ENCODE peak calls at places on chromosomes 6 and 20, in ten cellular contexts. O is AG09319, L is K562, Q is AG09309, M is left ventricle myocardium inferior, G is esophagus squamous epithelium, F is uterus, I is lower leg skin, Z is heart right ventricle, W is mesothelial cell of epicardium. U is an unnamed sample.

GRCh38 chr6:15905488-15906392 is 223.1 kb upstream of the MYLIP start:
- DNase-seq in M (no peak), Q (no peak), W (no peak), G (no peak), F (no peak), Z (no peak), I (no peak), O (no peak), L (peak; percentile 94), U (no peak)

GRCh38 chr6:506508-506907 is 115.0 kb downstream of the IRF4 start:
- DNase-seq in I (no peak), W (no peak), Z (no peak), Q (no peak), M (no peak), O (no peak), G (no peak), L (no peak), F (no peak), U (no peak)

GRCh38 chr6:128515550-128516513 is 4.6 kb downstream of the PTPRK start:
- DNase-seq in G (no peak), F (no peak), I (no peak), Q (no peak), Z (no peak), L (no peak), M (no peak), O (no peak), W (no peak), U (no peak)

GRCh38 chr20:54557836-54558590 is 82.6 kb downstream of the DOK5 start:
- DNase-seq in F (no peak), L (no peak), G (no peak), M (no peak), W (no peak), Q (no peak), Z (no peak), I (no peak), O (no peak), U (no peak)

GRCh38 chr6:23021487-23021886 is 452.1 kb downstream of the HDGFL1 start:
- DNase-seq in Z (no peak), F (no peak), G (no peak), M (no peak), L (no peak), I (no peak), O (no peak), Q (no peak), W (no peak), U (no peak)

GRCh38 chr6:37480951-37481597 is 18.6 kb downstream of the CCDC167 start:
- DNase-seq in G (no peak), O (no peak), I (no peak), Z (no peak), M (no peak), F (no peak), W (no peak), Q (no peak), L (no peak), U (no peak)

GRCh38 chr6:66986940-66987339 is 1279.9 kb upstream of the EYS start:
- DNase-seq in G (no peak), Z (no peak), Q (no peak), O (no peak), I (no peak), M (no peak), F (no peak), L (no peak), W (no peak), U (no peak)

GRCh38 chr6:30386166-30386565 is 41.2 kb downstream of the RPP21 start:
- DNase-seq in F (no peak), W (no peak), Q (no peak), M (no peak), L (no peak), I (no peak), O (no peak), G (no peak), Z (no peak), U (no peak)

DNA sequence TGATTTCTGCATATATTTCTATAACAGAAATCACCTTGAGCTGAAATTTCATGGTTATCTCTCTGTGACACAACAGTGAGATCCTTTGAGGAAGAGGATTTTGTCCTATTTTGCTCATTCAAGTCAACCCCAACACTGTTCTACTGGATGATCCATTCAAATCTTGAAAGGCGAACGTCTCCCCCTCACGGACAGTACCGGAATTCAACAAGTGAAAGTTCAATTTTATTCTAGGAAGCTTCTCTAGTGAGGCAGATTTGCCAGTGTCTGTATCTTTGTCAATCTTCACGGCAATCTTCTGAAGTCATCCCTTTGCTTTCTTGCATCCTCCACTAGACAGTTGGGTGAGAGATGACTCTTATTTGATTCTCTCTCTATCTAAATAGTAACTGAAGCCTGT is 91.7 kb upstream of the PDE7B start:
- DNase-seq in M (no peak), I (no peak), W (no peak), L (no peak), F (no peak), Q (no peak), Z (no peak), O (no peak), G (no peak), U (no peak)
- TF ChIP-seq CTCF in M (no peak), I (no peak), W (no peak), L (peak; percentile 39), F (no peak), Q (no peak), Z (peak; percentile 29), O (no peak), G (no peak), U (no peak)

DNA sequence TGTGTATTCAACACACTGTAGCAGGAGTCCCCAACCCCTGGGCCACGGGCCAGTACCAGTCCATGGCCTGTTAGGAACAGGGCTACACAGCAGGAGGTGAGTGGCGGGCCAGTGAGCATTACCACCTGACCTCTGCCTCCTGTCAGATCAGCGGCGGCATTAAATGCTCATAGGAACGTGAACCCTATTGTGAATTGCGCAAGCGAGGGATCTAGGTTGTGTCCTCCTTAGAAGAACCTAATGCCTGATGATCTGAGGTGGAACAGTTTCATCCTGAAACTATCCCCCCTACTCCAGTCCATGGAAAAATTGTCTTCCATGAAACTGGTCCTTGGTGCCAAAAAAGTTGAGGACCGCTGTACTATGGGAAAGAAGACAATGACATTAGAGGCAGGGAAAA is 386.9 kb downstream of the PREX1 start:
- DNase-seq in I (no peak), W (no peak), Z (no peak), O (no peak), M (no peak), L (no peak), Q (no peak), G (no peak), F (no peak), U (no peak)
- TF ChIP-seq CTCF in I (no peak), W (no peak), Z (no peak), O (no peak), M (no peak), L (no peak), Q (no peak), G (no peak), F (no peak), U (no peak)

GRCh38 chr6:45438849-45439406 is 61.2 kb upstream of the SUPT3H start:
- DNase-seq in W (no peak), Q (no peak), L (no peak), O (no peak), F (no peak), I (no peak), Z (no peak), M (no peak), G (no peak), U (no peak)

GRCh38 chr6:45439459-45439858 is 61.7 kb upstream of the SUPT3H start:
- DNase-seq in L (no peak), O (no peak), F (no peak), I (no peak), W (no peak), Z (no peak), G (no peak), Q (no peak), M (no peak), U (no peak)

GRCh38 chr6:45442716-45443115 is 65.0 kb upstream of the SUPT3H start:
- DNase-seq in O (no peak), Z (no peak), L (no peak), W (no peak), F (no peak), M (no peak), Q (no peak), I (no peak), G (no peak), U (no peak)

GRCh38 chr6:45439861-45440388 is 62.2 kb upstream of the SUPT3H start:
- DNase-seq in F (no peak), M (no peak), Z (no peak), L (peak; percentile 30), W (no peak), I (no peak), Q (no peak), O (no peak), G (no peak), U (no peak)

DNA sequence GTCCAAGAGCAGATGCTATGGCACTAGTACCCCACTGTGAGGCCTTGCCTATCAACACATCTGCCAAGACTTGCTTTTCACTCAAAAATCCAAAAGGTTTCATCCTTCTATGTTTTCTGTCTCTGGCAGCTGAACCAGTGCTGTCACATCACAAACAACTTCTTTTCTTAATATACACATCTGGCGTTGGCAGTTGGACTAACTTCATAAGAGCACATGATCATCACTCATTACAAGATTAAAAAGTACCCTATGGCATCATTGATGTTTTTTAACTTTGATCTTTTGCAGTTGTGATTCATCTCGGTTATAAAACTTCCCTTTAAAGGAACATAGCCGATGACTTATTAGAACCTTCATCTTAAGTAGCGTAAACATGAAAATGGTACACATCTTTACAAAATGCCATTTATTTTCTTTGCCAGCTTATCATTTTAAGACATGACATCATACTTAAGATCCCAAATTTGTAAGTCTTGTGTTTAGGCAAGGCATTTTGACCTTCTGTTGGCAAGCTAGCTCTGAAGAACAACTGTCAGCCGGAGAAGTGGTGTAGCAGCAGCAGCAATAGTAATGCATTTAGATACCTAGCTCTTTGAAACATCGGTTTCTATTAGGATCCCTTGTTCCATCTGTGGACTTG is 64.2 kb upstream of the SUPT3H start:
- DNase-seq in M (no peak), W (no peak), O (no peak), L (no peak), Z (no peak), I (no peak), Q (no peak), G (no peak), F (no peak), U (no peak)
- TF ChIP-seq CTCF in M (no peak), W (no peak), O (no peak), L (no peak), Z (no peak), I (no peak), Q (no peak), G (no peak), F (no peak), U (no peak)

GRCh38 chr6:108568101-108568500 is 7.4 kb downstream of the FOXO3 start:
- DNase-seq in O (no peak), M (no peak), I (no peak), Z (no peak), W (no peak), Q (no peak), L (no peak), G (no peak), F (no peak), U (no peak)

GRCh38 chr6:108565091-108565766 is 4.5 kb downstream of the FOXO3 start:
- DNase-seq in Q (no peak), I (no peak), G (no peak), O (no peak), L (no peak), W (no peak), F (no peak), M (no peak), Z (no peak), U (no peak)

GRCh38 chr6:108564178-108564577 is 3.5 kb downstream of the FOXO3 start:
- DNase-seq in F (no peak), W (no peak), M (no peak), Q (peak; percentile 95), L (no peak), I (no peak), Z (no peak), G (no peak), O (peak; percentile 80), U (no peak)

GRCh38 chr6:108566406-108566805 is 5.7 kb downstream of the FOXO3 start:
- DNase-seq in O (no peak), L (no peak), W (no peak), M (no peak), G (no peak), I (no peak), Q (no peak), Z (no peak), F (no peak), U (no peak)

GRCh38 chr6:108565893-108566292 is 5.2 kb downstream of the FOXO3 start:
- DNase-seq in Z (peak; percentile 57), Q (peak; percentile 82), I (peak; percentile 88), G (no peak), F (peak; percentile 87), O (no peak), L (no peak), M (no peak), W (no peak), U (no peak)
- TF ChIP-seq CTCF in Z (peak; percentile 46), Q (peak; percentile 20), I (no peak), G (no peak), F (peak; percentile 54), O (peak; percentile 31), L (no peak), M (peak; percentile 35), W (no peak), U (no peak)